ENCODE peak calls at places on chromosomes 16 and 17, in four cellular contexts. One of them, this sample, is unnamed.

GRCh38 chr17:2902546-2902945 is 106.3 kb downstream of the RAP1GAP2 start:
- DNase-seq in GM12878: no peak
- DNase-seq in HepG2: no peak
- DNase-seq in K562: no peak
- DNase-seq in this sample: no peak

GRCh38 chr17:68533887-68534700 is 21.9 kb downstream of the PRKAR1A start:
- DNase-seq in GM12878: no peak
- DNase-seq in HepG2: no peak
- DNase-seq in K562: no peak
- DNase-seq in this sample: no peak

GRCh38 chr17:6555331-6556120 is 829 bp downstream of the PITPNM3 start:
- DNase-seq in K562: no peak
- DNase-seq in HepG2: no peak
- DNase-seq in GM12878: no peak
- DNase-seq in this sample: no peak

GRCh38 chr16:11621920-11622651 is 35.4 kb upstream of the LITAF start:
- DNase-seq in GM12878: no peak
- DNase-seq in HepG2: no peak
- DNase-seq in K562: no peak
- DNase-seq in this sample: no peak

GRCh38 chr17:74466111-74466784 is at the start of gene CD300A:
- DNase-seq in K562: no peak
- DNase-seq in GM12878: no peak
- DNase-seq in HepG2: no peak
- DNase-seq in this sample: no peak

GRCh38 chr17:81338301-81339179 is 43.4 kb upstream of the SLC38A10 start:
- DNase-seq in HepG2: no peak
- DNase-seq in K562: no peak
- DNase-seq in GM12878: no peak
- DNase-seq in this sample: no peak

GRCh38 chr16:11685844-11686618 is 17.8 kb downstream of the SNN start:
- DNase-seq in GM12878: no peak
- DNase-seq in K562: no peak
- DNase-seq in HepG2: no peak
- DNase-seq in this sample: no peak

GRCh38 chr17:73090396-73091202 is 1.9 kb downstream of the SLC39A11 start:
- DNase-seq in GM12878: no peak
- DNase-seq in K562: no peak
- DNase-seq in HepG2: peak
- DNase-seq in this sample: no peak

GRCh38 chr16:10080031-10080772 is 102.0 kb downstream of the GRIN2A start:
- DNase-seq in K562: no peak
- DNase-seq in HepG2: no peak
- DNase-seq in GM12878: no peak
- DNase-seq in this sample: no peak

GRCh38 chr16:50305441-50306061 is 39.2 kb downstream of the ADCY7 start:
- DNase-seq in GM12878: no peak
- DNase-seq in HepG2: no peak
- DNase-seq in K562: no peak
- DNase-seq in this sample: no peak

GRCh38 chr17:50884354-50885311 is 18.5 kb upstream of the TOB1 start:
- DNase-seq in GM12878: no peak
- DNase-seq in HepG2: peak
- DNase-seq in K562: peak
- DNase-seq in this sample: no peak

GRCh38 chr17:65667656-65668055 is 106.2 kb upstream of the AXIN2 start:
- DNase-seq in K562: no peak
- DNase-seq in GM12878: no peak
- DNase-seq in HepG2: no peak
- DNase-seq in this sample: no peak

GRCh38 chr17:68576811-68577551 is 24.2 kb downstream of the FAM20A start:
- DNase-seq in HepG2: no peak
- DNase-seq in K562: no peak
- DNase-seq in GM12878: no peak
- DNase-seq in this sample: no peak

GRCh38 chr16:28282045-28282444 is 10.3 kb upstream of the SBK1 start:
- DNase-seq in HepG2: no peak
- DNase-seq in GM12878: no peak
- DNase-seq in K562: no peak
- DNase-seq in this sample: no peak

GRCh38 chr17:57999496-58000017 is 7.5 kb downstream of the SRSF1 start:
- DNase-seq in K562: no peak
- DNase-seq in HepG2: peak
- DNase-seq in GM12878: peak
- DNase-seq in this sample: peak

GRCh38 chr16:75789237-75789636 is 62.9 kb upstream of the CPHXL start:
- DNase-seq in GM12878: no peak
- DNase-seq in HepG2: peak
- DNase-seq in K562: peak
- DNase-seq in this sample: peak

GRCh38 chr17:81392909-81393654 is 2.2 kb upstream of the BAHCC1 start:
- DNase-seq in GM12878: no peak
- DNase-seq in K562: peak
- DNase-seq in HepG2: no peak
- DNase-seq in this sample: no peak

GRCh38 chr17:4509402-4509801 is 10.7 kb downstream of the SPNS2 start:
- DNase-seq in K562: peak
- DNase-seq in GM12878: peak
- DNase-seq in HepG2: no peak
- DNase-seq in this sample: no peak

GRCh38 chr17:57911021-57911420 is 44.2 kb downstream of the CUEDC1 start:
- DNase-seq in GM12878: no peak
- DNase-seq in HepG2: no peak
- DNase-seq in K562: no peak
- DNase-seq in this sample: no peak

GRCh38 chr17:56908061-56908542 is 5.7 kb downstream of the TRIM25 start:
- DNase-seq in HepG2: no peak
- DNase-seq in GM12878: peak
- DNase-seq in K562: no peak
- DNase-seq in this sample: no peak

GRCh38 chr17:49546546-49547535 is 28.8 kb upstream of the NXPH3 start:
- DNase-seq in HepG2: no peak
- DNase-seq in GM12878: no peak
- DNase-seq in K562: no peak
- DNase-seq in this sample: no peak

GRCh38 chr17:83079340-83079747 is at the start of gene METRNL:
- DNase-seq in K562: peak
- DNase-seq in GM12878: no peak
- DNase-seq in HepG2: no peak
- DNase-seq in this sample: peak

GRCh38 chr16:52561910-52562741 is 15.2 kb upstream of the TOX3 start:
- DNase-seq in K562: no peak
- DNase-seq in GM12878: no peak
- DNase-seq in HepG2: peak
- DNase-seq in this sample: no peak

GRCh38 chr17:67221062-67221998 is 23.7 kb downstream of the HELZ start:
- DNase-seq in HepG2: peak
- DNase-seq in K562: peak
- DNase-seq in GM12878: no peak
- DNase-seq in this sample: peak

GRCh38 chr16:12874135-12874534 is 27.3 kb upstream of the SHISA9 start:
- DNase-seq in K562: no peak
- DNase-seq in GM12878: no peak
- DNase-seq in HepG2: no peak
- DNase-seq in this sample: no peak

GRCh38 chr16:14486520-14487303 is 143.3 kb downstream of the PARN start:
- DNase-seq in GM12878: no peak
- DNase-seq in K562: peak
- DNase-seq in HepG2: peak
- DNase-seq in this sample: peak

GRCh38 chr16:74053784-74054306 is 242.8 kb upstream of the PSMD7 start:
- DNase-seq in K562: no peak
- DNase-seq in HepG2: no peak
- DNase-seq in GM12878: no peak
- DNase-seq in this sample: no peak

GRCh38 chr16:82506734-82507133 is 120.0 kb upstream of the CDH13 start:
- DNase-seq in HepG2: no peak
- DNase-seq in GM12878: no peak
- DNase-seq in K562: no peak
- DNase-seq in this sample: no peak
- TF ChIP-seq SP1 in HepG2: no peak
- TF ChIP-seq SP1 in GM12878: no peak
- TF ChIP-seq SP1 in K562: no peak
- TF ChIP-seq SP1 in this sample: no peak

GRCh38 chr17:39224778-39225307 is 902 bp downstream of the STAC2 start:
- DNase-seq in K562: no peak
- DNase-seq in HepG2: no peak
- DNase-seq in GM12878: no peak
- DNase-seq in this sample: no peak
- TF ChIP-seq BHLHE40 in K562: no peak
- TF ChIP-seq BHLHE40 in HepG2: no peak
- TF ChIP-seq BHLHE40 in GM12878: no peak
- TF ChIP-seq BHLHE40 in this sample: no peak

GRCh38 chr17:41530062-41531048 is 2.2 kb upstream of the KRT19 start:
- DNase-seq in HepG2: peak
- DNase-seq in K562: peak
- DNase-seq in GM12878: no peak
- DNase-seq in this sample: peak
- TF ChIP-seq SP1 in HepG2: no peak
- TF ChIP-seq SP1 in K562: no peak
- TF ChIP-seq SP1 in GM12878: no peak
- TF ChIP-seq SP1 in this sample: no peak

GRCh38 chr17:77440571-77440981 is 299.8 kb downstream of the SEC14L1 start:
- DNase-seq in HepG2: no peak
- DNase-seq in K562: no peak
- DNase-seq in GM12878: no peak
- DNase-seq in this sample: no peak
- TF ChIP-seq BHLHE40 in HepG2: no peak
- TF ChIP-seq BHLHE40 in K562: no peak
- TF ChIP-seq BHLHE40 in GM12878: peak
- TF ChIP-seq BHLHE40 in this sample: no peak